ENCODE peak calls at places on chromosome 12, in eight cellular contexts. S is tibial nerve, N is lung, K is cardiac muscle cell, W is tibial artery, O is IMR-90, A is heart right ventricle, Y is heart left ventricle. I is an unnamed sample.
A peak's percentile ranks its signal among the peaks of the same experiment; 100 is the strongest.

GRCh38 chr12:120554658-120555057 is 20.5 kb downstream of the RNF10 start:
- DNase-seq in S (no peak), N (no peak), K (no peak), W (no peak), O (no peak), A (no peak), Y (no peak), I (no peak)

GRCh38 chr12:131586761-131587160 is 124.1 kb upstream of the SFSWAP start:
- DNase-seq in S (no peak), N (no peak), K (no peak), W (no peak), O (no peak), A (no peak), Y (no peak), I (no peak)

GRCh38 chr12:111841236-111841749 is 735 bp upstream of the MAPKAPK5 start:
- DNase-seq in S (no peak), N (no peak), K (peak; percentile 14), W (no peak), O (no peak), A (no peak), Y (no peak), I (no peak)

GRCh38 chr12:88870000-88870737 is 289.9 kb upstream of the KITLG start:
- DNase-seq in S (no peak), N (peak; percentile 28), K (peak; percentile 3), W (no peak), O (peak; percentile 88), A (no peak), Y (no peak), I (peak; percentile 56)

GRCh38 chr12:63802012-63802608 is 22.4 kb downstream of the RXYLT1 start:
- DNase-seq in S (no peak), N (no peak), K (peak; percentile 48), W (no peak), O (peak; percentile 25), A (no peak), Y (no peak), I (no peak)

GRCh38 chr12:46674818-46675217 is 151.0 kb downstream of the SLC38A4 start:
- DNase-seq in S (no peak), N (no peak), K (no peak), W (no peak), O (no peak), A (no peak), Y (no peak), I (no peak)

GRCh38 chr12:40819427-40820108 is 127.3 kb downstream of the CNTN1 start:
- DNase-seq in S (no peak), N (no peak), K (no peak), W (no peak), O (no peak), A (no peak), Y (no peak), I (no peak)

GRCh38 chr12:118404876-118405521 is 28.6 kb downstream of the SUDS3 start:
- DNase-seq in S (peak; percentile 48), N (peak; percentile 41), K (peak; percentile 71), W (no peak), O (peak; percentile 68), A (peak; percentile 48), Y (no peak), I (peak; percentile 37)

GRCh38 chr12:113569841-113570240 is 98.2 kb upstream of the LHX5 start:
- DNase-seq in S (no peak), N (no peak), K (no peak), W (no peak), O (no peak), A (no peak), Y (no peak), I (no peak)

GRCh38 chr12:78403681-78404080 is 460.9 kb upstream of the SYT1 start:
- DNase-seq in S (no peak), N (no peak), K (peak; percentile 50), W (no peak), O (peak; percentile 40), A (no peak), Y (no peak), I (peak; percentile 87)

GRCh38 chr12:27277846-27278260 is 33.8 kb downstream of the STK38L start:
- DNase-seq in S (no peak), N (no peak), K (peak; percentile 92), W (no peak), O (peak; percentile 97), A (peak; percentile 82), Y (no peak), I (peak; percentile 96)

GRCh38 chr12:85155791-85156190 is 119.6 kb downstream of the LRRIQ1 start:
- DNase-seq in S (no peak), N (no peak), K (peak; percentile 17), W (no peak), O (no peak), A (no peak), Y (no peak), I (peak; percentile 6)

GRCh38 chr12:124637586-124637985 is 70.2 kb upstream of the NCOR2 start:
- DNase-seq in S (no peak), N (no peak), K (no peak), W (no peak), O (no peak), A (no peak), Y (no peak), I (no peak)

GRCh38 chr12:62629413-62629812 is 162.8 kb downstream of the MON2 start:
- DNase-seq in S (no peak), N (no peak), K (no peak), W (no peak), O (no peak), A (no peak), Y (no peak), I (no peak)

GRCh38 chr12:131830335-131831020 is 2.3 kb downstream of the MMP17 start:
- DNase-seq in S (peak; percentile 66), N (peak; percentile 65), K (peak; percentile 93), W (peak; percentile 86), O (peak; percentile 77), A (peak; percentile 74), Y (peak; percentile 92), I (peak; percentile 64)

GRCh38 chr12:71581206-71581605 is 82.4 kb downstream of the ZFC3H1 start:
- DNase-seq in S (no peak), N (no peak), K (no peak), W (no peak), O (no peak), A (no peak), Y (no peak), I (peak; percentile 65)

GRCh38 chr12:20628388-20628787 is 66.7 kb upstream of the SLCO1C1 start:
- DNase-seq in S (no peak), N (no peak), K (no peak), W (no peak), O (no peak), A (no peak), Y (no peak), I (no peak)

DNA sequence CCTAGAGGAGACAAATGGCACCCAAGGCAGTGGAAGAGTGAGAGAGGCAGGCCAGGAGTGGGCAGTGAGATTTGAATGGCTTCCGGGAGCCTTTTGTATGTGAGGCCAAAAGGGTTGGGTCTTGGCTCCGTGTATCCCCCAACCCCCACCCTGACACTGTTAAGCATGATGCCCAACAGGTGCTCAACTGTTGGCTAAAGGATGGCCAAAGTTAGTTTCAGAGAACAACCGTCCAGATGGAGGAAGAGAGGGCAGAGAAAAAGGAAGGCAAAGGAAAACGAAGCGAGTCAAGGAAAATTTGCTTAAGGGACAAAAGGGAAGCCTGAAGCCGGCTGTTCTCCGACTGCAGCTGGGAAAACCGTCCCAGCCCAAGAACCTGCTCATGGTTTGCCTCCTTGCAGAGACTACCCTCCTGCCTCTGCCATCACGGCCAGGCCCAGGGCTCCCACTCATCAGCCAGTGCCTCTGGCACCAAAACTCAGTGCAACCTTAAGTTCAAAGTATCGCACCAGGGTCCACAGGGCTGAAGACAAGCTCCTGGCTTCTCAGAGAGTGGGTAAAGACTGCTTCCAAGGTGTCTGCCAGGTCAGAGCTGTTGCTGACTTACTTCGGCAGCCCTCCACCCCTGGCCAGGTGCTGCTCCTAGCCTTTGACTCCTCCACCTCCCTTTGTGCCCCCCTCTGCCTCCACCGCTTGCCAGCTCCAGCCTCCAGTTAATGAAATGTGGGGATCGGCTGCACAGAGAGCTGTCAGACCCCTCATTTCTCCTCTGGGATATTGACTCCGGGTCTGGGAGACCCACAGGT is 4.2 kb upstream of the C1QL4 start:
- DNase-seq in S (no peak), N (no peak), K (no peak), W (peak; percentile 32), O (no peak), A (no peak), Y (no peak), I (no peak)
- H3K27me3 ChIP-seq in S (peaks cover 91% of the 10 kb centered on the region), N (no peaks in the 10 kb centered on the region), K (peaks cover 100% of the 10 kb centered on the region), W (peaks cover 5% of the 10 kb centered on the region), O (peaks cover 87% of the 10 kb centered on the region), A (peaks cover 82% of the 10 kb centered on the region), Y (peaks cover 57% of the 10 kb centered on the region), I (peaks cover 74% of the 10 kb centered on the region)

GRCh38 chr12:9856154-9856553 is 13.0 kb downstream of the CLEC2B start:
- DNase-seq in S (no peak), N (no peak), K (no peak), W (no peak), O (no peak), A (no peak), Y (no peak), I (no peak)
- H3K4me3 ChIP-seq in S (no peak overlapping the region), N (no peak overlapping the region), K (no peak overlapping the region), W (no peak overlapping the region), O (no peak overlapping the region), A (no peak overlapping the region), Y (no peak overlapping the region), I (no peak overlapping the region)

GRCh38 chr12:96766232-96766631 is 140.8 kb upstream of the NEDD1 start:
- DNase-seq in S (no peak), N (no peak), K (no peak), W (no peak), O (peak; percentile 3), A (no peak), Y (no peak), I (no peak)
- TF ChIP-seq CTCF in S (no peak), N (no peak), K (peak; percentile 13), W (no peak), O (peak; percentile 38), A (no peak), Y (no peak), I (no peak)

DNA sequence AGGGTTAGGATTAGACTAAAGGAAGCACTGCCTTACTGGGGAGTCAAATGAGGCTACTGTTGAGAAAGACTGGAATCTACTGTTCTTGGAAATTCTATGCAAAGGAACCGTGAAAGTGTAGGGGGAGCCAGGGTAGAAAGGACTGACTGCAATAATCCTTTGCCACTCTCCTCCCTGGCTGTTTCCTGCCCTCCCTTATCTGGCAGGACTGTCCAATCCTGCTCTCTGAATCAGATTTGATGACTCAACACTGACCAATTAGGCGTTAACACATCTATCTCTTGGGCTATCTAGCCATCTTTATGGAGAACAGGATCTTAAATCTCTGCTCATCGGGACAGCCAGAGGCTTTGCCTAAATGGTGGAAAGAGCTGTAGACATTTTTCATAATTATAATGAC is 68.7 kb upstream of the CISTR start:
- DNase-seq in S (no peak), N (no peak), K (peak; percentile 18), W (no peak), O (peak; percentile 34), A (no peak), Y (no peak), I (no peak)
- H3K27me3 ChIP-seq in S (peaks cover 31% of the 10 kb centered on the region), N (no peaks in the 10 kb centered on the region), K (peaks cover 35% of the 10 kb centered on the region), W (no peaks in the 10 kb centered on the region), O (peaks cover 36% of the 10 kb centered on the region), A (peaks cover 77% of the 10 kb centered on the region), Y (peaks cover 59% of the 10 kb centered on the region), I (peaks cover 12% of the 10 kb centered on the region)